ENCODE peak calls at places on chromosomes 4 and X, in six cellular contexts. Z, A, N, Y, P and X are unnamed samples.

GRCh38 chrX:39922926-39923325 is 174.8 kb downstream of the BCOR start:
- DNase-seq in Z (no peak), A (no peak), N (no peak), Y (no peak), P (no peak), X (no peak)

GRCh38 chr4:5383191-5383980 is 325.0 kb downstream of the EVC2 start:
- DNase-seq in Z (no peak), A (no peak), N (no peak), Y (no peak), P (no peak), X (no peak)

GRCh38 chrX:29662759-29663503 is 552.4 kb upstream of the MAGEB2 start:
- DNase-seq in Z (no peak), A (peak), N (no peak), Y (no peak), P (no peak), X (no peak)

GRCh38 chr4:74531952-74532794 is 87.2 kb downstream of the AREG start:
- DNase-seq in Z (no peak), A (peak), N (peak), Y (peak), P (peak), X (no peak)

GRCh38 chr4:153706519-153706918 is 22.4 kb downstream of the TLR2 start:
- DNase-seq in Z (no peak), A (no peak), N (no peak), Y (no peak), P (no peak), X (no peak)

GRCh38 chr4:180152831-180153230 is 2090.4 kb upstream of the TENM3 start:
- DNase-seq in Z (no peak), A (no peak), N (no peak), Y (no peak), P (no peak), X (no peak)

GRCh38 chr4:4362991-4363697 is 23.8 kb upstream of the NSG1 start:
- DNase-seq in Z (no peak), A (no peak), N (no peak), Y (no peak), P (no peak), X (no peak)

GRCh38 chr4:144714166-144714565 is 68.2 kb downstream of the HHIP start:
- DNase-seq in Z (no peak), A (no peak), N (no peak), Y (no peak), P (no peak), X (no peak)

GRCh38 chrX:133781174-133781573 is 204.2 kb downstream of the GPC3 start:
- DNase-seq in Z (no peak), A (peak), N (no peak), Y (no peak), P (no peak), X (no peak)

GRCh38 chrX:69163936-69164741 is 1.1 kb downstream of the PJA1 start:
- DNase-seq in Z (peak), A (peak), N (peak), Y (peak), P (no peak), X (peak)

GRCh38 chrX:11437642-11438379 is 144.6 kb downstream of the AMELX start:
- DNase-seq in Z (no peak), A (peak), N (no peak), Y (no peak), P (no peak), X (no peak)

GRCh38 chr4:80361329-80361900 is 25.9 kb downstream of the CFAP299 start:
- DNase-seq in Z (no peak), A (peak), N (no peak), Y (peak), P (no peak), X (no peak)

GRCh38 chrX:51853251-51853650 is 40.2 kb upstream of the MAGED1 start:
- DNase-seq in Z (no peak), A (no peak), N (no peak), Y (no peak), P (no peak), X (no peak)

GRCh38 chr4:144174401-144175067 is 34.0 kb upstream of the GYPA start:
- DNase-seq in Z (no peak), A (peak), N (peak), Y (peak), P (peak), X (no peak)

GRCh38 chr4:85717847-85718246 is 242.9 kb downstream of the ARHGAP24 start:
- DNase-seq in Z (no peak), A (peak), N (no peak), Y (no peak), P (no peak), X (no peak)